ENCODE peak calls at places on chromosomes 2 and 18, in four cellular contexts. W is foreskin keratinocyte, I is SK-N-SH, V is H9. M is an unnamed sample.

GRCh38 chr2:27408601-27409320 is 630 bp downstream of the PPM1G start:
- DNase-seq in W (no peak), V (no peak), I (no peak), M (no peak)

GRCh38 chr2:76667764-76668163 is 854.4 kb downstream of the LRRTM4 start:
- DNase-seq in I (peak), V (no peak), W (no peak), M (no peak)

GRCh38 chr2:112165296-112165695 is 27.1 kb downstream of the FBLN7 start:
- DNase-seq in I (no peak), V (peak), W (no peak), M (no peak)

GRCh38 chr2:186927867-186928191 is 78.9 kb upstream of the ZSWIM2 start:
- DNase-seq in I (no peak), W (no peak), V (no peak), M (no peak)

GRCh38 chr18:59681521-59682004 is 15.7 kb downstream of the CCBE1 start:
- DNase-seq in V (no peak), I (no peak), W (no peak), M (peak)

GRCh38 chr2:191178806-191179514 is 28.2 kb upstream of the STAT4 start:
- DNase-seq in V (no peak), W (peak), I (no peak), M (no peak)

GRCh38 chr2:48316753-48317750 is 212.9 kb upstream of the STON1 start:
- DNase-seq in I (no peak), V (no peak), W (no peak), M (no peak)

GRCh38 chr2:203175371-203175770 is 63.4 kb upstream of the CYP20A1 start:
- DNase-seq in I (no peak), W (no peak), V (no peak), M (no peak)

GRCh38 chr2:231512222-231512621 is 18.0 kb downstream of the NMUR1 start:
- DNase-seq in I (no peak), V (no peak), W (peak), M (no peak)

GRCh38 chr2:96967436-96967835 is 18.9 kb downstream of the FAM178B start:
- DNase-seq in I (no peak), V (no peak), W (no peak), M (peak)

GRCh38 chr2:182182436-182182835 is 196.8 kb downstream of the PPP1R1C start:
- DNase-seq in I (no peak), W (no peak), V (no peak), M (no peak)

GRCh38 chr2:73979021-73979420 is 5.7 kb upstream of the TET3 start:
- DNase-seq in W (no peak), V (peak), I (no peak), M (peak)

GRCh38 chr2:189318761-189319160 is 122.5 kb upstream of the WDR75 start:
- DNase-seq in W (no peak), I (peak), V (no peak), M (no peak)

GRCh38 chr2:118569876-118570535 is 277.4 kb downstream of the EN1 start:
- DNase-seq in I (no peak), V (no peak), W (no peak), M (no peak)

GRCh38 chr2:159030674-159031380 is 62.4 kb downstream of the TANC1 start:
- DNase-seq in W (peak), V (peak), I (peak), M (peak)

GRCh38 chr2:6107290-6107689 is 415.1 kb downstream of the SOX11 start:
- DNase-seq in I (no peak), W (no peak), V (no peak), M (no peak)

GRCh38 chr2:46943881-46944798 is 28.5 kb upstream of the MCFD2 start:
- DNase-seq in I (no peak), V (no peak), W (no peak), M (no peak)

GRCh38 chr18:55593888-55594287 is 5.9 kb upstream of the TCF4 start:
- DNase-seq in W (peak), I (no peak), V (no peak), M (no peak)

GRCh38 chr2:54597153-54597827 is 126.2 kb upstream of the EML6 start:
- DNase-seq in W (no peak), V (no peak), I (no peak), M (no peak)
- H3K27ac ChIP-seq in W (no peak), V (no peak), I (no peak), M (no peak)

DNA sequence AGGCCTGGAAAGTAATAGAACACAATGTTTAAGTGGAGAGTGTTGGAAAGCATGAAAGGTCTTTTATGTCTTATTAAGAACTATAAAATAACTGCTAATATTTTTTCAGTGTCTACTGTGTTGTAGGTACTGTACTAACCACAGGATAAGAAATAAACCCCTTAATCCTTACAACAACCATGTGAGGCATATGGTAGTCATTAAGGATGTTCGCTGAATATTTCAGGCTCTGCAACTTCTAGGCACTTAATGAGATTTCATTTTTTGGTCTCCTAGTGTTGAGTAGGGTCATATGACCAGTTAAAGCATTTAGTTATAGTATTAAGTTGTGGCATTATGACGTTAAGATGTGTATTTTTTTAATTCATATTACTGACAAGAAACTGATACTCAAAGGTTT is 346.6 kb upstream of the KCNH7 start:
- DNase-seq in I (no peak), V (no peak), W (no peak), M (no peak)
- H3K27ac ChIP-seq in I (no peak), V (no peak), W (no peak), M (no peak)

DNA sequence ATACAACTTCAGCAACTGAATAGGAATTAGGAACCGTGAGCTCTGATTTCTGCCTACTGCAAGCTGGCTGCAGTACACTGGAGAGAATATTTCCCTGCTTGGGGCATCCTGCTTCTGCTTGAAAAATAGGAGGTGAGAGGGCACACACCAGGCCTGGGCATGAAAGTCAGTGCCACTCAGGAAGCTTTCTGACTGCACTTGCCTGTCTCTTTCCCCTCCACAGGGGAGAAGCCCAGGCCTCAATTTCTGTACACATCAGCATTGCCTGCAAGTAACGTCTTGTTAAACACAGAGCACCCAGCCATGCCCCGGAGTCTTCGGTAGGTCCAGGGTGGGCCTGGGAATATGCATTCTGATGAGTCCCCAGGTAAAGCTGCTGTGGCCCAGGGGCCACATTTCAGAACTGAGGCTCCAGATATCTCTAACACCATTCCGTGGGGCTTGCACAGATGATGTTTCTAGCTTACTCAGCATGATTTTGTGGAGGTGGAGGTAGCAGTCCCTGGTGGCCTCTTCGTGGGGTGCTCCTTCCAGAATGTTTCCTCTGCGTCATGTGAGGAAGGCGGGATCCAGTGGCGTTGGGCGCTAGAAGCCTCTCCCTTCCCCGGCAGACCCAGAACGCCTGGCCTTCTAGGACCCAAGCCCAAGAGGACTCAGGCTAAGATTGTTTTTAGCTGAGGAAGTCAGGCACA is 114.1 kb downstream of the ZBTB7C start:
- DNase-seq in W (no peak), I (peak), V (no peak), M (no peak)
- H3K27ac ChIP-seq in W (no peak), I (no peak), V (no peak), M (no peak)

GRCh38 chr18:10543277-10543676 is 17.4 kb downstream of the NAPG start:
- DNase-seq in V (no peak), I (no peak), W (no peak), M (no peak)

GRCh38 chr18:10533111-10533510 is 7.3 kb downstream of the NAPG start:
- DNase-seq in W (no peak), V (no peak), I (no peak), M (no peak)

GRCh38 chr18:10536270-10536669 is 10.4 kb downstream of the NAPG start:
- DNase-seq in W (peak), I (no peak), V (no peak), M (no peak)

DNA sequence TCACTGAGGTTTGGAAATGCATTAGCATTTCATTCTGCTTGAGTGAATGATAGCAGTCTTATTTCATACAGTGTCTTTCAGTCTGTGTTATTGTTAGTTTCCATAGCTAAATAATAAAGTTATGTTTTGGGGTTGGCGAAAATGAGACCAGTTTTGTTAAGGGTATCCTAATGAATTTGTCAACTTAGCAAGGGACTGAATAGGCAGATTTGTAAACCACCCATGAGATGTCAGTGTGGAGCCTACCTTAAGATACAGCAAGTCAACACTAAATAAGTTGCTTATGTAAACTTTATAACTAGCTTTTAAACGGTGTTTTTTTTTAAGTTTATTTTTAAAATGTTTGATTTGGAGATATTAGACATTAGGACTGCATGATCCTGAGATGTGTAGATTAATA is 11.9 kb downstream of the NAPG start:
- DNase-seq in W (no peak), V (no peak), I (no peak), M (no peak)
- H3K27ac ChIP-seq in W (no peak), V (no peak), I (no peak), M (no peak)

GRCh38 chr2:55160422-55160821 is 71.7 kb downstream of the CLHC1 start:
- DNase-seq in W (no peak), I (no peak), V (no peak), M (no peak)
- H3K27ac ChIP-seq in W (no peak), I (no peak), V (no peak), M (no peak)

DNA sequence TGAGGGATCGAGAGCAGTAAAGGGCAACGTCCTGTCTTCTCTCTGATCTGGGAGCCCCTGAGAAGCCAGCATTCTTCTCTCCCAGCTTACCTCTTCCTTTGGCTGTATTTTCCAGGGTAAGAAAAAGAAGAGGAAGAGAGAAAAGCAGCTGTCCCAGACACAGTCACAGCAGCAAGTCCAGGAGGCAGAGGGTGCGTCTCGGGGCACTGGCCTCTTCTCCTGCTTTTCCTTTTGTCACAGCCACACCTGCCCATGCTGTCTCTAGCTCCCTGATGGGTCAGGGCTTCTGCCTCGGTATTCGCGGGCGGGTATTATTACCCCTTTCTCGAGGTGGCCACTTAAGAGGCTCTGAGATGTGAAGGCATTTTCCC is 20.3 kb downstream of the TGOLN2 start:
- DNase-seq in I (no peak), V (no peak), W (no peak), M (no peak)
- H3K27ac ChIP-seq in I (no peak), V (no peak), W (no peak), M (no peak)

DNA sequence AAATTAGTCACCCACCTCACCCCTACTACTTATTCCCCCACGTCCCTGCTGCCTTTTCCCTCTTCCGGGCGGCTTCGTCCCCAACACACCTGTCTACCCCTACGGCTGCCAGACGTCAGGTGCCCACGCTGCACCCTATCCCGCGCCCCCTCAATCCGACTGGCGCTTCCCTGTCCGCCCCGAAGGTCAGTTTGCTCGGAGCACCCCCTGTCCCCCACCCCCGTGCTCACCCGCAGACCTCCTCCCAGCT is 457 bp downstream of the ACVR1C start:
- DNase-seq in V (no peak), I (no peak), W (no peak), M (no peak)
- H3K27ac ChIP-seq in V (no peak), I (no peak), W (no peak), M (no peak)